ENCODE peak calls at places on chromosome 1, in four cellular contexts. One of them, this sample, is unnamed.

GRCh38 chr1:43632135-43632670 is 17.7 kb upstream of the KDM4A start:
- DNase-seq in IMR-90: no peak
- DNase-seq in GM12878: no peak
- DNase-seq in K562: no peak
- DNase-seq in this sample: no peak

GRCh38 chr1:154219511-154219910 is 1.2 kb upstream of the UBAP2L start:
- DNase-seq in IMR-90: peak
- DNase-seq in GM12878: no peak
- DNase-seq in K562: peak
- DNase-seq in this sample: no peak

GRCh38 chr1:23743287-23744052 is at the start of gene ELOA:
- DNase-seq in IMR-90: peak
- DNase-seq in GM12878: no peak
- DNase-seq in K562: peak
- DNase-seq in this sample: peak

GRCh38 chr1:206590025-206590834 is 22.0 kb downstream of the EIF2D start:
- DNase-seq in IMR-90: peak
- DNase-seq in GM12878: no peak
- DNase-seq in K562: peak
- DNase-seq in this sample: no peak

GRCh38 chr1:155293086-155293749 is 8.0 kb downstream of the PKLR start:
- DNase-seq in IMR-90: no peak
- DNase-seq in GM12878: no peak
- DNase-seq in K562: no peak
- DNase-seq in this sample: no peak

GRCh38 chr1:61287734-61288133 is 205.4 kb downstream of the NFIA start:
- DNase-seq in IMR-90: peak
- DNase-seq in GM12878: no peak
- DNase-seq in K562: no peak
- DNase-seq in this sample: no peak

GRCh38 chr1:154463512-154463990 is 38.5 kb upstream of the TDRD10 start:
- DNase-seq in IMR-90: no peak
- DNase-seq in GM12878: peak
- DNase-seq in K562: peak
- DNase-seq in this sample: no peak

GRCh38 chr1:150261367-150261766 is 3.8 kb downstream of the CA14 start:
- DNase-seq in IMR-90: no peak
- DNase-seq in GM12878: no peak
- DNase-seq in K562: no peak
- DNase-seq in this sample: no peak

GRCh38 chr1:109392037-109392787 is 5.5 kb downstream of the SORT1 start:
- DNase-seq in IMR-90: no peak
- DNase-seq in GM12878: no peak
- DNase-seq in K562: peak
- DNase-seq in this sample: no peak

GRCh38 chr1:52057245-52057644 is 1.1 kb downstream of the BTF3L4 start:
- DNase-seq in IMR-90: no peak
- DNase-seq in GM12878: no peak
- DNase-seq in K562: peak
- DNase-seq in this sample: no peak

GRCh38 chr1:178501705-178502329 is 5.1 kb upstream of the CLEC20A start:
- DNase-seq in IMR-90: peak
- DNase-seq in GM12878: peak
- DNase-seq in K562: peak
- DNase-seq in this sample: peak

GRCh38 chr1:219159946-219160645 is 13.6 kb upstream of the LYPLAL1 start:
- DNase-seq in IMR-90: no peak
- DNase-seq in GM12878: no peak
- DNase-seq in K562: peak
- DNase-seq in this sample: no peak

GRCh38 chr1:179826626-179827280 is 50.9 kb downstream of the TOR1AIP2 start:
- DNase-seq in IMR-90: no peak
- DNase-seq in GM12878: no peak
- DNase-seq in K562: no peak
- DNase-seq in this sample: no peak

GRCh38 chr1:24849653-24850295 is 80.3 kb downstream of the RUNX3 start:
- DNase-seq in IMR-90: peak
- DNase-seq in GM12878: no peak
- DNase-seq in K562: peak
- DNase-seq in this sample: peak

GRCh38 chr1:30106125-30106524 is 617.3 kb downstream of the MATN1 start:
- DNase-seq in IMR-90: peak
- DNase-seq in GM12878: no peak
- DNase-seq in K562: peak
- DNase-seq in this sample: peak

GRCh38 chr1:117679299-117679698 is 73.5 kb downstream of the TENT5C start:
- DNase-seq in IMR-90: no peak
- DNase-seq in GM12878: no peak
- DNase-seq in K562: no peak
- DNase-seq in this sample: no peak

GRCh38 chr1:64471218-64471719 is 1.3 kb downstream of the CACHD1 start:
- DNase-seq in IMR-90: no peak
- DNase-seq in GM12878: no peak
- DNase-seq in K562: no peak
- DNase-seq in this sample: no peak

GRCh38 chr1:207316141-207316540 is 5.3 kb upstream of the CD55 start:
- DNase-seq in IMR-90: no peak
- DNase-seq in GM12878: no peak
- DNase-seq in K562: no peak
- DNase-seq in this sample: no peak

GRCh38 chr1:37657620-37658412 is 23.1 kb upstream of the RSPO1 start:
- DNase-seq in IMR-90: no peak
- DNase-seq in GM12878: no peak
- DNase-seq in K562: no peak
- DNase-seq in this sample: no peak

GRCh38 chr1:198253668-198254067 is 96.9 kb downstream of the NEK7 start:
- DNase-seq in IMR-90: peak
- DNase-seq in GM12878: peak
- DNase-seq in K562: peak
- DNase-seq in this sample: no peak

GRCh38 chr1:2980073-2980791 is 41.0 kb upstream of the ACTRT2 start:
- DNase-seq in IMR-90: no peak
- DNase-seq in GM12878: no peak
- DNase-seq in K562: no peak
- DNase-seq in this sample: no peak

GRCh38 chr1:2979191-2980072 is 41.8 kb upstream of the ACTRT2 start:
- DNase-seq in IMR-90: no peak
- DNase-seq in GM12878: no peak
- DNase-seq in K562: no peak
- DNase-seq in this sample: no peak

GRCh38 chr1:2978691-2979190 is 42.5 kb upstream of the ACTRT2 start:
- DNase-seq in IMR-90: no peak
- DNase-seq in GM12878: no peak
- DNase-seq in K562: no peak
- DNase-seq in this sample: no peak

GRCh38 chr1:2976180-2976562 is 45.1 kb upstream of the ACTRT2 start:
- DNase-seq in IMR-90: no peak
- DNase-seq in GM12878: no peak
- DNase-seq in K562: no peak
- DNase-seq in this sample: no peak

DNA sequence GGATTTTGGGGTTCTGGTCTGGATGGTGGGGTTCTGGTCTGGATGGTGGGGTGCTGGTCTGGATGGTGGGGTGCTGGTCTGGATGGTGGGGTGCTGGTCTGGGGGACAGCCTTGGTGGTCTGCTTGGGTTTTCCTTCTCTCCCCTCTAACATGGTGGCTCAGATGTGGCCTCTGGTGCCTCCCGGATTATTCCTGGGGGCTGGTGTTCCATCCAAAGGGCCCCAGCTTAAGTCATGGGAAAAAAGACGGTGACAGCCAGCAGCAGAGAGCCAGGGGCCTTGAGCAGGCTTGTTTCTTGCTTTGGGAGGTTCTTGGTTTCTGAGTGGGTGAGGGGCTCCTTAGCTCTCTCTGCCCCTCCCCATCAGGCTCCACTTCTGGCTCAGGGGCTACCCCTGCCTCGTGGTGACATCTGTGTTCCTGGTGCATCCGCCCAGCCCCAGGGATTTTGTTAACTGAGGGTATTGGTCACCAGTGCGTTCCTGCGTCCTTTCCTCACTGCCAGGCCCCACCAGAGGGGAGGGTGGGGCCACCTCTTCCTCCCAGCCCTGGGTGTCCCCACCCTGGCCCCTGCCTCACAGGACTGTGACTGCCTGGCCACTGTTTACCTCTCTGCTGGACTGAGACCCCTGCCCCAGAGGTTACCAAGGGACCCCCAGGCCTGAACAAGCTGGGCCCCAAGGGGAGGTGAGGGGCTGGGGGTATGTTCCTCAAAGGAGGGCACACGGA is 43.2 kb upstream of the ACTRT2 start:
- DNase-seq in IMR-90: no peak
- DNase-seq in GM12878: no peak
- DNase-seq in K562: no peak
- DNase-seq in this sample: no peak
- TF ChIP-seq ELK1 in IMR-90: no peak
- TF ChIP-seq ELK1 in GM12878: no peak
- TF ChIP-seq ELK1 in K562: no peak
- TF ChIP-seq ELK1 in this sample: no peak

DNA sequence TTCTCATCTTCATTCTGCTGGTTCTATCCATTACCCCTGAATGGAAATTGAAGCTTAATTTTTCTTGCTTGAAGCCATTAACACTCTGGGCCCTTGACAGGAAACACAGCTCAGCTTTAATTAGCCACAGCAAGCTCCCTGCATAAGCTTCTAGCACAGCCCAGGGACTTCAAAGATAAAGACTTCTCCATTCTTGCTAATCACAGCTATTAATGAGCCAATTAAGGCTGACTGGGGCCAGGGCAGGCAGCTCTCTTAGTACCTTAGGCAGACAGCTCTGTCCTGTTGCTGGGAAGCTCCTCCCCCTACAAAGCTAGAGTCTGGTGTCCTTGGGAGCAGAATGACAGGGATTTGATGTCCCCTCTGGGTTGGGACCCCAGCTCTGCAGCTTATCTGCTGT is 27.9 kb upstream of the TRABD2B start:
- DNase-seq in IMR-90: no peak
- DNase-seq in GM12878: no peak
- DNase-seq in K562: no peak
- DNase-seq in this sample: no peak
- TF ChIP-seq ELK1 in IMR-90: no peak
- TF ChIP-seq ELK1 in GM12878: no peak
- TF ChIP-seq ELK1 in K562: no peak
- TF ChIP-seq ELK1 in this sample: no peak

GRCh38 chr1:39568208-39568607 is 8.4 kb downstream of the PABPC4 start:
- DNase-seq in IMR-90: no peak
- DNase-seq in GM12878: no peak
- DNase-seq in K562: no peak
- DNase-seq in this sample: no peak
- TF ChIP-seq ELK1 in IMR-90: no peak
- TF ChIP-seq ELK1 in GM12878: no peak
- TF ChIP-seq ELK1 in K562: no peak
- TF ChIP-seq ELK1 in this sample: no peak

GRCh38 chr1:201885531-201886075 is 3.1 kb upstream of the SHISA4 start:
- DNase-seq in IMR-90: peak
- DNase-seq in GM12878: no peak
- DNase-seq in K562: peak
- DNase-seq in this sample: peak

GRCh38 chr1:201883266-201883665 is 5.4 kb upstream of the SHISA4 start:
- DNase-seq in IMR-90: no peak
- DNase-seq in GM12878: no peak
- DNase-seq in K562: no peak
- DNase-seq in this sample: no peak

GRCh38 chr1:201882665-201883132 is 6.0 kb upstream of the SHISA4 start:
- DNase-seq in IMR-90: peak
- DNase-seq in GM12878: peak
- DNase-seq in K562: peak
- DNase-seq in this sample: peak

GRCh38 chr1:201883786-201884185 is 4.9 kb upstream of the SHISA4 start:
- DNase-seq in IMR-90: peak
- DNase-seq in GM12878: no peak
- DNase-seq in K562: peak
- DNase-seq in this sample: no peak

DNA sequence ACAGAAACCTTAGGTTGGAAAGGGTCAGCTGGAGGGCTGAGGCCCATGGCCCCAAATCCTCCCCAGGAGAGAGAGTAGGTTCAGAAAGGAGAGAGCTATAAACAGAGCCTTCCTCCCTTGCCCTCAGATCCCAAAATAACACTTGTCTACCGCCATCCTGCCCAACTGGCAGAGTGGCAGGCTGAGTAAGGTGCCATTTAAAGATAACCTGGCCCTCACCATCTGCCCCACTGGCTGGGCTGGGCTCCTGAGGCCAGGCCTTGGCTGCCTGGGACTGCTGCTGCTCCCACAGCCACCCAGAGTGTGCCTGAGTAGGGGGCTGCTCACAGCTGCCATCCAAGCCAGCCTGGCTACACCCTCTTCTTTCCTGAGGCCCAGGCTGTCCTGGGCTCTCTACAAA is 4.2 kb upstream of the SHISA4 start:
- DNase-seq in IMR-90: no peak
- DNase-seq in GM12878: no peak
- DNase-seq in K562: no peak
- DNase-seq in this sample: no peak
- TF ChIP-seq ELK1 in IMR-90: no peak
- TF ChIP-seq ELK1 in GM12878: no peak
- TF ChIP-seq ELK1 in K562: no peak
- TF ChIP-seq ELK1 in this sample: no peak

DNA sequence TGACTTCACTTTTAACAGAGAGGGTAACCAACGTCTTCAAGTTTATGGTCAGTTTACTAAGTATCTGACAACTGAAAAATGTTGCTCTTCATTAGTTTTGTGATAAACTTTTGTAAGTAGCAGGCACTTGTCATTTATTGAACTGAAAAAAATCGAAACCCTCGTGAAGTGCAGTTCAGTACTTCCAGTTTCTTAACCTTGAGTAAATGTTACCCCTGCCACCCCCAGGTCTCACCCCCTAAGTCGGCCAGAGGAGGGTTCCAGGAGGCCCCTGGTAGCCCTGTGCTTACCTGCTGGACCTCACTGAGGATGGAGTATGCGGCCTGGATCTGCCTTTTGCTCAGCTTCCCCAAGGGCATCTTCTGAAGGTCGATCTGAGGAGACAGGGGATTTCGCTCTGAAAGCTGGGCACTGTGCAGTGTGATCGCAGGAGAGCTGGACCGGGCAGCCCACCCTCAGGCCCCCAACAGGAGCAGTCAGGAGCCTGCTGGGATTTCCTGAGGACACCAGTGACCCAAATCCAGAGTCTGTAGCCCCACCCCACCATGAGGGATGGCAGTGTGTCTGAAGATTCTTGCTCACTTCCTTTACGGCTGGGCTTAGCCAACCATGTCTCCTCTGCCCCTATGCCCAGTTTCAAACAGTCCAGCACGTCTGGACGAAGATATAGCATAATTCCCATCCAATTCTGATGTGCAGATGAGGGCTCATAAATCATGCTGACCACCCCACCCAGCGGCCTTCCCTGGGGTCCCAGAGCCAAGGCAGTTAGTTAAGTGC is 37.6 kb downstream of the PARP1 start:
- DNase-seq in IMR-90: no peak
- DNase-seq in GM12878: no peak
- DNase-seq in K562: no peak
- DNase-seq in this sample: no peak
- TF ChIP-seq ELK1 in IMR-90: no peak
- TF ChIP-seq ELK1 in GM12878: no peak
- TF ChIP-seq ELK1 in K562: no peak
- TF ChIP-seq ELK1 in this sample: no peak